ENCODE peak calls at places on chromosome 13, in seven cellular contexts. Z is PC-3, I is neuronal stem cell, D is IMR-90, T is keratinocyte, X is SK-N-SH, F is GM23338. H is an unnamed sample.

GRCh38 chr13:49733181-49733951 is 42.1 kb upstream of the EBPL start:
- DNase-seq in T (no peak), D (peak; percentile 27), X (no peak), Z (no peak), I (no peak), F (no peak), H (peak; percentile 17)

GRCh38 chr13:44752184-44752583 is 176.1 kb upstream of the TSC22D1 start:
- DNase-seq in T (no peak), I (no peak), Z (no peak), F (no peak), X (no peak), D (no peak), H (no peak)

GRCh38 chr13:42803563-42804212 is 22.3 kb downstream of the FAM216B start:
- DNase-seq in Z (no peak), I (no peak), X (no peak), T (no peak), F (no peak), D (peak; percentile 85), H (peak; percentile 78)

GRCh38 chr13:72221276-72221962 is 354.4 kb upstream of the DACH1 start:
- DNase-seq in T (peak; percentile 45), Z (peak; percentile 59), X (no peak), D (no peak), I (no peak), F (peak; percentile 86), H (peak; percentile 15)

GRCh38 chr13:95020298-95020987 is 280.8 kb downstream of the ABCC4 start:
- DNase-seq in D (no peak), T (no peak), Z (peak; percentile 86), X (no peak), F (no peak), I (no peak), H (no peak)

GRCh38 chr13:102779426-102780159 is 6.0 kb upstream of the TEX30 start:
- DNase-seq in F (no peak), I (no peak), X (peak; percentile 5), T (no peak), D (no peak), Z (no peak), H (no peak)

GRCh38 chr13:49370390-49370789 is 73.5 kb downstream of the CAB39L start:
- DNase-seq in D (no peak), X (peak; percentile 16), I (peak; percentile 20), Z (no peak), T (no peak), F (no peak), H (no peak)

GRCh38 chr13:38042771-38043170 is 173.2 kb upstream of the TRPC4 start:
- DNase-seq in D (peak; percentile 26), I (no peak), T (no peak), X (no peak), F (no peak), Z (no peak), H (no peak)

GRCh38 chr13:46852168-46852567 is 44.7 kb downstream of the HTR2A start:
- DNase-seq in Z (no peak), X (no peak), F (no peak), D (no peak), T (no peak), I (no peak), H (no peak)

GRCh38 chr13:38582133-38582532 is 104.7 kb upstream of the FREM2 start:
- DNase-seq in Z (peak; percentile 59), T (no peak), F (peak; percentile 72), D (peak; percentile 16), X (peak; percentile 20), I (peak; percentile 33), H (peak; percentile 29)

GRCh38 chr13:24648271-24648670 is 31.9 kb upstream of the ATP12A start:
- DNase-seq in D (no peak), Z (no peak), T (no peak), X (no peak), I (no peak), F (no peak), H (no peak)

GRCh38 chr13:49071341-49071937 is 95.7 kb downstream of the FNDC3A start:
- DNase-seq in I (no peak), Z (no peak), X (no peak), T (no peak), F (no peak), D (peak; percentile 32), H (no peak)

GRCh38 chr13:111314852-111315251 is 5.6 kb upstream of the TEX29 start:
- DNase-seq in Z (no peak), F (no peak), I (no peak), X (no peak), T (no peak), D (peak; percentile 49), H (peak; percentile 26)

GRCh38 chr13:59409211-59409610 is 754.5 kb downstream of the DIAPH3 start:
- DNase-seq in D (peak; percentile 58), I (no peak), T (no peak), X (no peak), Z (no peak), F (peak; percentile 48), H (peak; percentile 10)

GRCh38 chr13:102530751-102531150 is 66.0 kb upstream of the TPP2 start:
- DNase-seq in D (no peak), Z (no peak), X (no peak), F (no peak), T (no peak), I (no peak), H (no peak)

GRCh38 chr13:22837980-22838615 is 342.7 kb upstream of the SGCG start:
- DNase-seq in D (no peak), Z (no peak), F (no peak), X (peak; percentile 18), T (no peak), I (no peak), H (no peak)

GRCh38 chr13:111429064-111429558 is 108.7 kb downstream of the TEX29 start:
- DNase-seq in I (peak; percentile 37), T (no peak), F (peak; percentile 81), D (peak; percentile 18), X (peak; percentile 54), Z (peak; percentile 47), H (peak; percentile 4)

GRCh38 chr13:99269627-99270252 is 11.6 kb upstream of the GPR18 start:
- DNase-seq in T (no peak), I (no peak), X (peak; percentile 17), D (peak; percentile 78), F (peak; percentile 41), Z (peak; percentile 48), H (peak; percentile 75)

GRCh38 chr13:37747071-37747612 is 122.4 kb downstream of the TRPC4 start:
- DNase-seq in Z (peak; percentile 86), I (no peak), X (no peak), F (no peak), T (no peak), D (peak; percentile 87), H (peak; percentile 65)

GRCh38 chr13:32278456-32278855 is 36.7 kb downstream of the ZAR1L start:
- DNase-seq in X (no peak), D (peak; percentile 91), T (no peak), Z (no peak), I (no peak), F (no peak), H (peak; percentile 52)

GRCh38 chr13:21117104-21117809 is 55.9 kb upstream of the LATS2 start:
- DNase-seq in Z (no peak), X (no peak), T (no peak), I (no peak), D (no peak), F (no peak), H (no peak)

GRCh38 chr13:21116141-21116540 is 54.8 kb upstream of the LATS2 start:
- DNase-seq in Z (no peak), X (no peak), T (no peak), F (no peak), D (no peak), I (no peak), H (no peak)

GRCh38 chr13:21118180-21118579 is 56.8 kb upstream of the LATS2 start:
- DNase-seq in D (no peak), F (no peak), T (no peak), I (no peak), X (no peak), Z (no peak), H (no peak)

GRCh38 chr13:21111546-21111945 is 50.2 kb upstream of the LATS2 start:
- DNase-seq in Z (no peak), T (no peak), I (no peak), D (no peak), X (no peak), F (no peak), H (no peak)

GRCh38 chr13:21113851-21114306 is 52.5 kb upstream of the LATS2 start:
- DNase-seq in F (peak; percentile 13), T (no peak), I (no peak), Z (no peak), D (no peak), X (no peak), H (no peak)
- H2AFZ ChIP-seq in F (peak overlapping the region; percentile 38), T (no peak overlapping the region), I (peak overlapping the region; percentile 53), Z (no peak overlapping the region), D (peak overlapping the region; percentile 69), X (no peak overlapping the region), H (no peak overlapping the region)

GRCh38 chr13:93080166-93080565 is 146.4 kb upstream of the GPC6 start:
- DNase-seq in Z (no peak), D (no peak), X (no peak), T (no peak), F (no peak), I (no peak), H (no peak)

GRCh38 chr13:93086329-93086728 is 140.3 kb upstream of the GPC6 start:
- DNase-seq in T (no peak), F (no peak), D (no peak), I (no peak), Z (no peak), X (no peak), H (no peak)

GRCh38 chr13:93079294-93079693 is 147.3 kb upstream of the GPC6 start:
- DNase-seq in F (no peak), Z (peak; percentile 12), I (no peak), T (no peak), D (peak; percentile 64), X (peak; percentile 14), H (peak; percentile 15)

DNA sequence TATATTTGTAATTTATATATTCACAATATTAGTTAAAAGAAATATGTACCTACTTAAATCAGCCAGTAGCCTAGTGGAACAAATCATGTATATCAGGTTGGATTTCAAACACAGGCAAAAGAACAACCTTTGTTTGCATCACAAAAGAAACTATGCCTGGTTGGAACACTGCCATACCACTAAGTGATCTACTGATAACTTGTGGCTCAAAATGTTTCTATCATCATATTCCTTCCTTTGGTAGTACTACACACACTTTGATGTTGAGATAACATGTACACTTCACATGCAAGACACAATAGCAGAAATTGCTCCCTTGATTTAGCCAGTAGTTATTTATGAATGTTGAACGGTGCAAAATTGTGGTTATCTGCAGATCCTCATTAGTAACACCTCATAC is 146.0 kb upstream of the GPC6 start:
- DNase-seq in F (peak; percentile 33), D (peak; percentile 10), T (no peak), X (no peak), Z (peak; percentile 40), I (no peak), H (peak; percentile 3)
- H2AFZ ChIP-seq in F (no peak overlapping the region), D (no peak overlapping the region), T (no peak overlapping the region), X (no peak overlapping the region), Z (no peak overlapping the region), I (no peak overlapping the region), H (no peak overlapping the region)

GRCh38 chr13:28495586-28496564 is 947 bp upstream of the FLT1 start:
- DNase-seq in F (peak; percentile 31), Z (no peak), X (no peak), T (no peak), D (no peak), I (no peak), H (no peak)
- H2AFZ ChIP-seq in F (peak overlapping the region; percentile 48), Z (no peak overlapping the region), X (no peak overlapping the region), T (no peak overlapping the region), D (peak overlapping the region; percentile 92), I (peak overlapping the region; percentile 87), H (peak overlapping the region; percentile 54)

DNA sequence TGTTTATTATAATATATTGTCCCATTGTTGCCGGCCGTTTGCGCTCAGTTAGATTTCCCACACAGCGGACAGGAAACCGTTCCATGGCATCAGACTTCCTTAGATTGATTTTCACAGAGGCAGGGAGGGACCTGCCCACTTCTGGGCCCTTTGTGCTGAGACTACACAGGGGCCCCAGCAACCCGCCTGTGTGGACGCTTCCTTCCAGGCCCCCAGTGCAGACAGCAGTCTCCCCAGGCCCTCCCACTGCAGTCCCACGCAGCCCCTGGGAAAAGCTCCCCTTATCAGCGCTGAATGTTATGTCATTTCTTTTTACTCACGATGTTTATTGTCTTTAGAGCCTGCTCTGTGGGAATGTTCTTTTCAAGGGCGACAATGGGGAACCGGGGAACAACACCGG is 351.7 kb upstream of the ARGLU1 start:
- DNase-seq in F (peak; percentile 26), D (no peak), I (no peak), Z (no peak), X (no peak), T (no peak), H (no peak)
- H2AFZ ChIP-seq in F (peak overlapping the region; percentile 94), D (peak overlapping the region; percentile 47), I (peak overlapping the region; percentile 88), Z (no peak overlapping the region), X (no peak overlapping the region), T (no peak overlapping the region), H (no peak overlapping the region)